ENCODE peak calls at places on chromosome 13, in four cellular contexts. G is thoracic aorta, D is IMR-90, U is mucosa of descending colon. Y is an unnamed sample. For H3K9me3, the result is how much of the 10 kb centered on the place peaks cover.

GRCh38 chr13:60282708-60283107 is 114.3 kb upstream of the TDRD3 start:
- DNase-seq in G (no peak), D (no peak), U (no peak), Y (no peak)

GRCh38 chr13:44759222-44759721 is 183.1 kb upstream of the TSC22D1 start:
- DNase-seq in G (no peak), D (no peak), U (peak), Y (no peak)

GRCh38 chr13:28564030-28564429 is 69.1 kb upstream of the FLT1 start:
- DNase-seq in G (no peak), D (no peak), U (peak), Y (no peak)

GRCh38 chr13:51479199-51479523 is 26.3 kb upstream of the INTS6 start:
- DNase-seq in G (no peak), D (peak), U (no peak), Y (no peak)

GRCh38 chr13:23087884-23088283 is 92.9 kb upstream of the SGCG start:
- DNase-seq in G (no peak), D (peak), U (no peak), Y (no peak)

GRCh38 chr13:99302637-99303505 is 4.3 kb downstream of the GPR183 start:
- DNase-seq in G (no peak), D (no peak), U (no peak), Y (no peak)

GRCh38 chr13:40130871-40131636 is 475.6 kb downstream of the COG6 start:
- DNase-seq in G (no peak), D (no peak), U (no peak), Y (no peak)

GRCh38 chr13:44879452-44880058 is 109.7 kb downstream of the NUFIP1 start:
- DNase-seq in G (no peak), D (peak), U (no peak), Y (no peak)

GRCh38 chr13:73133536-73133935 is 74.7 kb downstream of the KLF5 start:
- DNase-seq in G (no peak), D (no peak), U (no peak), Y (no peak)

GRCh38 chr13:107441279-107441678 is 774.1 kb downstream of the LIG4 start:
- DNase-seq in G (no peak), D (peak), U (no peak), Y (no peak)

GRCh38 chr13:31945202-31945978 is 86.2 kb upstream of the FRY start:
- DNase-seq in G (no peak), D (peak), U (peak), Y (no peak)

GRCh38 chr13:42173789-42174343 is 98.1 kb upstream of the AKAP11 start:
- DNase-seq in G (no peak), D (peak), U (no peak), Y (no peak)

GRCh38 chr13:39600766-39601165 is 2.2 kb downstream of the LHFPL6 start:
- DNase-seq in G (peak), D (no peak), U (no peak), Y (no peak)

GRCh38 chr13:59488436-59488835 is 675.3 kb downstream of the DIAPH3 start:
- DNase-seq in G (no peak), D (no peak), U (no peak), Y (no peak)

GRCh38 chr13:96223231-96223630 is 133.3 kb downstream of the HS6ST3 start:
- DNase-seq in G (no peak), D (no peak), U (no peak), Y (no peak)

GRCh38 chr13:29684441-29684840 is 89.0 kb upstream of the SLC7A1 start:
- DNase-seq in G (no peak), D (peak), U (no peak), Y (no peak)

GRCh38 chr13:67351915-67352314 is 121.8 kb upstream of the PCDH9 start:
- DNase-seq in G (no peak), D (peak), U (no peak), Y (no peak)

GRCh38 chr13:63607153-63607552 is 2191.5 kb upstream of the PCDH20 start:
- DNase-seq in G (no peak), D (no peak), U (no peak), Y (no peak)

GRCh38 chr13:36736119-36736726 is 62.4 kb downstream of the SERTM1 start:
- DNase-seq in G (no peak), D (peak), U (no peak), Y (no peak)

GRCh38 chr13:66933527-66933926 is 296.6 kb downstream of the PCDH9 start:
- DNase-seq in G (no peak), D (no peak), U (no peak), Y (no peak)

GRCh38 chr13:112545866-112546265 is 42.1 kb downstream of the TUBGCP3 start:
- DNase-seq in G (no peak), D (peak), U (no peak), Y (no peak)

GRCh38 chr13:63297162-63297561 is 1881.5 kb upstream of the PCDH20 start:
- DNase-seq in G (no peak), D (no peak), U (no peak), Y (no peak)

GRCh38 chr13:20706661-20707060 is 3.2 kb downstream of the IL17D start:
- DNase-seq in G (no peak), D (no peak), U (no peak), Y (no peak)

GRCh38 chr13:20702530-20702929 is 969 bp upstream of the IL17D start:
- DNase-seq in G (no peak), D (peak), U (no peak), Y (no peak)

GRCh38 chr13:20704459-20705069 is 1.1 kb downstream of the IL17D start:
- DNase-seq in G (no peak), D (no peak), U (no peak), Y (no peak)

GRCh38 chr13:20702945-20703784 is at the start of gene IL17D:
- DNase-seq in G (no peak), D (no peak), U (peak), Y (peak)

DNA sequence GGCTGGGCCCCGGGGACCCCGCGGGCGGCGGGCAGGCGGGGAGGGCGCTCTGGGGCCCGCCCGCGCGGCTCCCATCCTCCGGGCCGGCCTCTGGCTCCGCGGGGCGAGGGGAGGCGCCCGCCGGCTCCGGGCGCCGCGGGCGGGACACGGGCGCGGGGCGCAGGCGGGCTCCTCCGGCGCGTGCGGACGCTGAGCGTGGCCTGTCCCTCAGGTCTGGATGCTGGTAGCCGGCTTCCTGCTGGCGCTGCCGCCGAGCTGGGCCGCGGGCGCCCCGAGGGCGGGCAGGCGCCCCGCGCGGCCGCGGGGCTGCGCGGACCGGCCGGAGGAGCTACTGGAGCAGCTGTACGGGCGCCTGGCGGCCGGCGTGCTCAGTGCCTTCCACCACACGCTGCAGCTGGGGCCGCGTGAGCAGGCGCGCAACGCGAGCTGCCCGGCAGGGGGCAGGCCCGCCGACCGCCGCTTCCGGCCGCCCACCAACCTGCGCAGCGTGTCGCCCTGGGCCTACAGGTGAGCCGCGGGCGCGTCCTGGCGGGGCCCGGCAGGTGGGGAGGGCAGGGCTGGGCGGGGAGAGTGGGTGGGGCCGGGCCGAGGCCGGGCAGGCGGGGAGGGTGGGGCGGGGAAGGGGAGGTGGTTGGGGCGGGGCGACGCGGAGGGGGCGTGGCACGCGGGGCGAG is 423 bp downstream of the IL17D start:
- DNase-seq in G (no peak), D (peak), U (peak), Y (peak)
- TF ChIP-seq CTCF in G (peak), D (peak), U (peak), Y (peak)

GRCh38 chr13:56459291-56459690 is 681.4 kb upstream of the PRR20A start:
- DNase-seq in G (no peak), D (no peak), U (no peak), Y (no peak)
- H3K9me3 ChIP-seq in G (under half), D (under half), U (under half), Y (under half)

DNA sequence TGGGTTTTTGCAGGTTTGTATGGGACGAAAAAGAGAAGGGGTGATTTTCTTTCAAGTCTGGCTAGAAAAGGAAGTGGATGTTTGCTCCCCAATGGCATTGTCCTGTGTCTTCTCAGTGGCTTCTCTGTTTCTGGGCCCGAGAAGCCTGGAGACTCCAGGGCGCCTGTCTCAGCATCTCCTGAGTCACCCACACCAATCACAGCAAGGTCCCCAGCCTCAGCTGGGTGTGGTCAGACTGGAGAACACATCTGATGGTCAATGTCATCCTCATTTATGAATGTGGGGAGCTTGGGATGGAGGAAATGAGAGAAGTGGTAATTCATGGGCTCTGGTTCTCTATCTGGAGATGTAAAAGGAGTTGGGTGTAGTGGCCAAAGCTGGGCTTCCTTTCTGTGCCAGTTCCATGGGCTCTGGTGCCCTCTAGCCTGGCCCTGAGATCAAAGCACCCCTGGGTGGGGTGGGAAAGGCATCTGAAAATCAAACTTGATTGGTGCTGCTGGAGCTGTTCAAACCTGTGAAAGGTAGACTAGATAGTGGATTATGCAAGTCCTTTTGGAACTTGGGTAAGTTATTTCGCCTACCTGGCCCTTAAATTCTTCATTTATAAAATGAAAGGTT is 13.4 kb downstream of the RASL11A start:
- DNase-seq in G (no peak), D (no peak), U (no peak), Y (no peak)
- TF ChIP-seq CTCF in G (peak), D (peak), U (no peak), Y (no peak)

DNA sequence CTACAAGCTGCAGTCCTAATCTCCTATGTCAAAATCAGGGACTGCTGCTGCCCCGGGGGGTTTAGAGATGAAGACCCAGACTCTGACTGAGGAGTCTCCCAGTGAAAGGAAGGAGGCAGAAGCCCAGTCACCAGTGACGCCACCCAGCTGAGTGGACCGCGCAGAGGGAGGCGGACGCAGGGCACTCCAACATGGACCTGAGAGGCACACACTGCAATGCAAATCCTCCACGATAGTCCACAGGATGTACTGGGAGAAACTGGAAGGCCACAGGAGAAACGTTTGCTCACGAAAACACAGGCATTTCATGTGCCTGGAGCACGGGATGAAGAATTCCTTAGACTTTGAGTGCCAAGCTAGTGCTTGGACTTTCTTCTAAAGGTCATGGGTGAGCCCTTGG is 58.3 kb downstream of the IRS2 start:
- DNase-seq in G (no peak), D (no peak), U (no peak), Y (no peak)
- H3K9me3 ChIP-seq in G (under half), D (under half), U (under half), Y (under half)

GRCh38 chr13:87393358-87393757 is 277.8 kb upstream of the SLITRK5 start:
- DNase-seq in G (no peak), D (no peak), U (no peak), Y (no peak)

GRCh38 chr13:87403748-87404432 is 267.3 kb upstream of the SLITRK5 start:
- DNase-seq in G (no peak), D (no peak), U (no peak), Y (no peak)

DNA sequence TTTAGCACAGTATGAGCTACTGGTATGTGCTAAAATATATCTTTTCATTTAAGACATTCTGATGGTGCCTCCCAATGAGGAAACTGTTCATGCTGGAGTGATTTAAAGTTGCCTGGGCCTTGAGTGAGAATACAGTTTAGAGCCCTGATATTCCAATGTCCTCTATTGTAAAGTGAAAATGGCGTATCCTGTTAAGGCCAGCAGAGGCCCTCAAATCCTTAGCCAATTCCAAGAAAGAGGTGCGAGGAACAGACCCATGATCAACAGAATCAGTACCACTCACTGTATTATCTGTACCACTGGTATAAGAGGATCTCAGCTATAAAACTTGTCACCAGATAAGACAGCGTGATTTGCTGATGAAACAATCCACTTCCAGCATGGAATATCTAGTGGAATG is 273.1 kb upstream of the SLITRK5 start:
- DNase-seq in G (no peak), D (no peak), U (no peak), Y (no peak)
- TF ChIP-seq CTCF in G (no peak), D (no peak), U (no peak), Y (no peak)

Y was measured in CD4-positive, alpha-beta T cell.